ENCODE peak calls at places on chromosomes 16 and 17, in four cellular contexts. One of them, this sample, is unnamed.

GRCh38 chr16:3259097-3259496 is 2.7 kb upstream of the MEFV start:
- DNase-seq in K562: no peak
- DNase-seq in HepG2: peak
- DNase-seq in HCT116: no peak
- DNase-seq in this sample: no peak

GRCh38 chr17:29292071-29292991 is 1.6 kb downstream of the NUFIP2 start:
- DNase-seq in HepG2: no peak
- DNase-seq in K562: peak
- DNase-seq in HCT116: no peak
- DNase-seq in this sample: no peak

GRCh38 chr17:59387351-59388069 is 56.1 kb downstream of the YPEL2 start:
- DNase-seq in HepG2: no peak
- DNase-seq in HCT116: no peak
- DNase-seq in K562: no peak
- DNase-seq in this sample: no peak

GRCh38 chr16:82735176-82735575 is 108.4 kb downstream of the CDH13 start:
- DNase-seq in HepG2: no peak
- DNase-seq in K562: no peak
- DNase-seq in HCT116: no peak
- DNase-seq in this sample: no peak

GRCh38 chr17:10748475-10749110 is 18.8 kb upstream of the TMEM220 start:
- DNase-seq in K562: no peak
- DNase-seq in HepG2: no peak
- DNase-seq in HCT116: no peak
- DNase-seq in this sample: no peak

GRCh38 chr17:60065136-60065535 is 13.6 kb downstream of the HEATR6 start:
- DNase-seq in HepG2: no peak
- DNase-seq in K562: no peak
- DNase-seq in HCT116: no peak
- DNase-seq in this sample: no peak

GRCh38 chr17:82458885-82459424 is 414 bp downstream of the NARF start:
- DNase-seq in HepG2: no peak
- DNase-seq in K562: peak
- DNase-seq in HCT116: no peak
- DNase-seq in this sample: no peak

GRCh38 chr17:42518755-42519545 is 17.1 kb upstream of the NAGLU start:
- DNase-seq in HepG2: peak
- DNase-seq in HCT116: no peak
- DNase-seq in K562: peak
- DNase-seq in this sample: no peak

GRCh38 chr16:512802-513201 is 14.7 kb upstream of the CAPN15 start:
- DNase-seq in HCT116: no peak
- DNase-seq in K562: no peak
- DNase-seq in HepG2: no peak
- DNase-seq in this sample: no peak

GRCh38 chr16:79069118-79069517 is 531.4 kb downstream of the MAF start:
- DNase-seq in K562: no peak
- DNase-seq in HepG2: no peak
- DNase-seq in HCT116: no peak
- DNase-seq in this sample: no peak

GRCh38 chr16:49618955-49619354 is 237.0 kb downstream of the ZNF423 start:
- DNase-seq in HepG2: no peak
- DNase-seq in K562: no peak
- DNase-seq in HCT116: no peak
- DNase-seq in this sample: no peak

GRCh38 chr17:77164483-77165030 is 23.8 kb downstream of the SEC14L1 start:
- DNase-seq in K562: peak
- DNase-seq in HCT116: no peak
- DNase-seq in HepG2: peak
- DNase-seq in this sample: no peak

GRCh38 chr17:73969956-73970355 is 233.5 kb upstream of the RPL38 start:
- DNase-seq in HCT116: no peak
- DNase-seq in HepG2: no peak
- DNase-seq in K562: no peak
- DNase-seq in this sample: no peak

GRCh38 chr17:50605434-50605833 is 29.2 kb upstream of the ABCC3 start:
- DNase-seq in HepG2: no peak
- DNase-seq in K562: peak
- DNase-seq in HCT116: no peak
- DNase-seq in this sample: no peak

GRCh38 chr17:69246726-69247375 is 18.2 kb upstream of the ABCA10 start:
- DNase-seq in K562: peak
- DNase-seq in HCT116: peak
- DNase-seq in HepG2: peak
- DNase-seq in this sample: peak

GRCh38 chr17:5583426-5584382 is 605 bp downstream of the NLRP1 start:
- DNase-seq in HepG2: no peak
- DNase-seq in HCT116: no peak
- DNase-seq in K562: no peak
- DNase-seq in this sample: no peak

GRCh38 chr16:48193846-48194245 is 38.1 kb upstream of the ABCC12 start:
- DNase-seq in HepG2: no peak
- DNase-seq in HCT116: no peak
- DNase-seq in K562: no peak
- DNase-seq in this sample: no peak

GRCh38 chr16:48197294-48197693 is 41.5 kb upstream of the ABCC12 start:
- DNase-seq in HepG2: no peak
- DNase-seq in K562: no peak
- DNase-seq in HCT116: no peak
- DNase-seq in this sample: no peak

DNA sequence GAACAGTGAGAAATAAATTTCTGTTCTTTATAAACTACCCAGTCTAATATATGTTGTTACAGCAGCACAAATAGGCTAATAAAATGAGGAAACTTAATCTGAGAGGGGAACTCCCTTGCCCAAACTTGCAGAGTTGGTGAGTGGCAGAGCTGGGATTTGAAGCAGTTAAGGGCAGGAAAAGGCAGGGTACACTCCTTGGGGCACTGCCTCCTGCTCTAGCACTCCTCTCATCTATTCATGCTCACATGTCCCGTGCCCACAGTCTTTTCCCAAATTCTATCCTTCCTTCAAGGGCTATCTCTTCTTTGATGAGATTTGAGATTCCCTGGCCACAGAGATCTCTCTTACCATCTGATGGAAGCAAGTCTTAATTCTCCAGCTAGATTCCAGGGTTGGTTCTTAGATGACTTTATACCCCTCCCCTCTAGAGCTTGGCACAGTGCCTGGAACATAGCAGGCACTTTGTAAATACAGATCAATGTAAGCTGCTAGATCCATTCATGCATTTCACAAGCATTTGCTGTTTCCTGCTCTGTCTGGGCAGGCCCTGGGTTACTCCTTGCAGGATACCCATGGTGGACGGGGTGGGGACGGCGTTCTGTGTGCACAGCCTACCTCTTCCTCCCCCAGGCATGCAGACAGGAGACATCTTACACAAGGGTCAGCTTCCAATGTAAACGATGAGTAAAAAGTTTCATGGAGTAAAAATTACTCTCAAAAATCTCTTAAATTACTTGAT is 39.2 kb upstream of the ABCC12 start:
- DNase-seq in HepG2: peak
- DNase-seq in K562: no peak
- DNase-seq in HCT116: no peak
- DNase-seq in this sample: no peak
- TF ChIP-seq TCF7L2 in HepG2: no peak
- TF ChIP-seq TCF7L2 in K562: no peak
- TF ChIP-seq TCF7L2 in HCT116: no peak
- TF ChIP-seq TCF7L2 in this sample: no peak

DNA sequence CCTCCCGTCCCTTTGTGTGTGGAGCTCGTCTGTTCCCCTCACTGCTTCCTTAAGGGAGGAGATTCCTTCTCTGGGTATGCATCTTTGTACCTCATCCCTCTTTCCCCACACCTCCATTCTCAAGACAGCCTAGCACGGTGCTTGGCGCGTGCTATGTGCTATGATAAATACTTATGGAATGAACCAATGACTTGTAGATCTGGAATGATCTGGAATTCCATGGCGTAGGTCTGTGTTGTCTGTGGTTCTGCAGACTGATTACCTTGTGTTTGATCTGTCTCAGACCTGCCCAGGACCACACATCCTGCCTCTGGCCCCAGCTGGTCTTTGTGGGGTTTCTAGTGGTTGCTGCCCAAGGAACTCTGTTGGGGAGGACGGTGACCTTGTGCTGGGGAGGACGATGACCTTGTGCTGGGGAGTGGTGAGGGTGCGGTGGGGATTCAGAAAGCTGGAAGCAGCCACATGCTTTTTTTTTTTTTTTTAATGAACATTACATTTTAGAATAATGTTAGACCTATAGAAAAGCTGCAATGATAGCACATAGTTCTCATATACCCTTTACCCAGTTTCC is 33.5 kb upstream of the ETV4 start:
- DNase-seq in K562: no peak
- DNase-seq in HCT116: no peak
- DNase-seq in HepG2: peak
- DNase-seq in this sample: no peak
- H3K27ac ChIP-seq in K562: no peak
- H3K27ac ChIP-seq in HCT116: no peak
- H3K27ac ChIP-seq in HepG2: peak
- H3K27ac ChIP-seq in this sample: peak

GRCh38 chr16:69479806-69480205 is 55.4 kb downstream of the CYB5B start:
- DNase-seq in K562: no peak
- DNase-seq in HepG2: no peak
- DNase-seq in HCT116: no peak
- DNase-seq in this sample: no peak
- TF ChIP-seq TCF7L2 in K562: no peak
- TF ChIP-seq TCF7L2 in HepG2: no peak
- TF ChIP-seq TCF7L2 in HCT116: no peak
- TF ChIP-seq TCF7L2 in this sample: no peak

GRCh38 chr17:78924481-78925151 is 571 bp downstream of the TIMP2 start:
- DNase-seq in HepG2: no peak
- DNase-seq in K562: no peak
- DNase-seq in HCT116: no peak
- DNase-seq in this sample: no peak
- H3K27ac ChIP-seq in HepG2: no peak
- H3K27ac ChIP-seq in K562: no peak
- H3K27ac ChIP-seq in HCT116: peak
- H3K27ac ChIP-seq in this sample: peak

DNA sequence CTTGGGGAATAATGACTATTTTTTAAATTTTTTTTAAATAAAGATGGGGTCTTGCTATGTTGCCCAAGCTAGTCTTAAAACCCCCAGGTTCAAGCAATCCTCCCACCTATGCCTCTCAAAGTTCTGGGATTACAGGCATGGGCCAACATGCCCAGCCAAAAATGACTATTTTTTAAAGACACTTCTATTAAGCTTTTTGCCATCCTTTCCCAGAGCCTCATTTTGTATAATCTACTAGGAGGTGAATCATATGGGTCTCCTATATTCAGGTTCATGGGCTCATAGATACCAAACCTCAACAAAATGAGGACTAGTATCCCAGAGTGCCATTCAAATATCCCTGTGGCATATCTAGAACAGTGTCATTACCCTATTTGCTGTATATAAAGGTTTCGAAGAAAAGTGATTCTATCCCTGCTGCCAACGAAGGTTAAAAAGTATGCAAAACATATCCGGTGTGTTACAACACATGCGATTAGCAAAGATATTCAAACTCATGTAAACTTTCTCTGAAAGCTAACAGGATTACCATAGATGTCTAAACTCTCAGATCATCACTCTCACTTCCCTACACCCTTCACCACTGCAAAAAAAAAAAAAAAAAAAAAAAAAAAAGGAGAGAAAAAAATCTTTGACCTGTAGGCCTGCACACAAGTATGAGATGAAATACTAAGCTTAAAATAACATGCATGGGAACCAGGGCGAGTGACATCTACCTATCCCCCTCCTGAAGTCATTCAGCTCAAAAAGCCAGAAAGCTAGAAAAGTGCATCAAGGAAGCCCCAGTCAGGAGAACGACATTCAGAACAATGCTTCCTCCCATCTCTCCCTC is 23.5 kb downstream of the XPO6 start:
- DNase-seq in K562: no peak
- DNase-seq in HCT116: no peak
- DNase-seq in HepG2: no peak
- DNase-seq in this sample: no peak
- TF ChIP-seq TCF7L2 in K562: no peak
- TF ChIP-seq TCF7L2 in HCT116: no peak
- TF ChIP-seq TCF7L2 in HepG2: no peak
- TF ChIP-seq TCF7L2 in this sample: no peak

DNA sequence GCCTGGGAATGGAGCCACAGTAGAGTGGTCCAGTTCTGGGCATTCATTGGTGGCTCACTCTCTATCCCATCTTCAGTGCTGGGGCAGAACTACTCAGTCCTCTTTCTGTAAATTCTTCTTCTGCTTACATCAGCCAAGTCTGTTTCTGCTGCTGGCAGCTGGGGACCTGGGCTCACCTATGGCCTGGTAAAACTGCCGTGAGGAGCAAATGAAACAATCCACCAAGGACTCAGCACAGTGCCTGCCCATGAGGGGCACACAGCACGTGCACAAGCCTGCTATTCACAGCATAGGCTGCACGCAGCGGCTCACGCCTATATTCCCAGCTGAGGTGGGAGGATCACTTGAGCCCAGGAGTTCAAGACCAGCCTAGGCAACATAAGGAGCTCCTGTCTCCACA is 30.9 kb upstream of the SNN start:
- DNase-seq in HCT116: no peak
- DNase-seq in HepG2: no peak
- DNase-seq in K562: no peak
- DNase-seq in this sample: no peak
- H3K27ac ChIP-seq in HCT116: no peak
- H3K27ac ChIP-seq in HepG2: no peak
- H3K27ac ChIP-seq in K562: no peak
- H3K27ac ChIP-seq in this sample: no peak

GRCh38 chr17:65013613-65014391 is 42.7 kb downstream of the GNA13 start:
- DNase-seq in HCT116: peak
- DNase-seq in K562: no peak
- DNase-seq in HepG2: peak
- DNase-seq in this sample: no peak
- TF ChIP-seq TCF7L2 in HCT116: peak
- TF ChIP-seq TCF7L2 in K562: no peak
- TF ChIP-seq TCF7L2 in HepG2: no peak
- TF ChIP-seq TCF7L2 in this sample: no peak

DNA sequence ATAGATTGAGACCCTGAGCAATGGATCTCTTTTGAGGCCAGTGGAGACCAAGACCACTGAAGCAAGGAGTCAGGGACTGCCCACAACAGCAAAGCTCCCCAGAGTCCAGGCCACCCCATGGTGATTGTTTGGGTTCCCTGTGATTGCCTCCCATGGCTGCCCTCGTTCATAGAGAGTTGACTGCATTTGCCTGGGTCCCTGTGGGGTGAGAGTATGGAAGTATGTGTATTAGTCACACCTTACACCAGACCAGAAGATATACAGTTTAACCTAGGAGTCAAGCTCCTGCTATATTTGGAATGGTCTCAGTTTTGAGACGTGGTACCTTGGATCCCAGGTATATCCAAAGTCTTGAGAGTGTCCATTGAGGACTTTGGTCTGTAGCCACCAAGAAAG is 20.2 kb downstream of the HLF start:
- DNase-seq in K562: no peak
- DNase-seq in HepG2: no peak
- DNase-seq in HCT116: no peak
- DNase-seq in this sample: no peak
- H3K27ac ChIP-seq in K562: no peak
- H3K27ac ChIP-seq in HepG2: peak
- H3K27ac ChIP-seq in HCT116: no peak
- H3K27ac ChIP-seq in this sample: no peak